ENCODE peak calls at places on chromosome 20, in seven cellular contexts. A is prostate gland; Q is vagina; L is CD8-positive, alpha-beta T cell; H is body of pancreas; Y is mucosa of descending colon; E is HCT116. D is an unnamed sample.

GRCh38 chr20:63692436-63693078 is 3.9 kb upstream of the TNFRSF6B start:
- DNase-seq in A (no peak), Q (no peak), L (no peak), H (no peak), Y (peak), E (no peak), D (peak)

GRCh38 chr20:63513207-63513606 is 7.4 kb upstream of the PPDPF start:
- DNase-seq in A (no peak), Q (no peak), L (no peak), H (no peak), Y (no peak), E (no peak), D (no peak)

GRCh38 chr20:40489886-40490285 is 199.2 kb downstream of the MAFB start:
- DNase-seq in A (no peak), Q (no peak), L (no peak), H (no peak), Y (no peak), E (no peak), D (no peak)

GRCh38 chr20:5842465-5842864 is 92.3 kb downstream of the SHLD1 start:
- DNase-seq in A (no peak), Q (no peak), L (no peak), H (no peak), Y (no peak), E (no peak), D (no peak)

GRCh38 chr20:13333793-13334192 is 112.7 kb downstream of the ISM1 start:
- DNase-seq in A (no peak), Q (no peak), L (no peak), H (no peak), Y (no peak), E (no peak), D (no peak)

GRCh38 chr20:38863024-38863851 is 57.7 kb downstream of the PPP1R16B start:
- DNase-seq in A (no peak), Q (no peak), L (peak), H (no peak), Y (peak), E (no peak), D (no peak)

GRCh38 chr20:40493071-40493470 is 196.0 kb downstream of the MAFB start:
- DNase-seq in A (no peak), Q (no peak), L (no peak), H (peak), Y (no peak), E (no peak), D (peak)

GRCh38 chr20:14830899-14831298 is 493.5 kb upstream of the FLRT3 start:
- DNase-seq in A (no peak), Q (no peak), L (no peak), H (no peak), Y (no peak), E (no peak), D (no peak)

GRCh38 chr20:44781791-44782190 is 28.6 kb downstream of the RIMS4 start:
- DNase-seq in A (no peak), Q (no peak), L (no peak), H (no peak), Y (no peak), E (no peak), D (no peak)

GRCh38 chr20:45725134-45725533 is 3.0 kb downstream of the SPINT4 start:
- DNase-seq in A (no peak), Q (no peak), L (no peak), H (peak), Y (no peak), E (no peak), D (no peak)

GRCh38 chr20:38222231-38222922 is 38.2 kb downstream of the KIAA1755 start:
- DNase-seq in A (peak), Q (no peak), L (no peak), H (peak), Y (no peak), E (peak), D (peak)

GRCh38 chr20:44057698-44058675 is 129.0 kb downstream of the JPH2 start:
- DNase-seq in A (no peak), Q (peak), L (no peak), H (no peak), Y (no peak), E (no peak), D (no peak)

GRCh38 chr20:1894951-1895673 is at the start of gene SIRPA:
- DNase-seq in A (peak), Q (no peak), L (no peak), H (peak), Y (no peak), E (no peak), D (peak)

DNA sequence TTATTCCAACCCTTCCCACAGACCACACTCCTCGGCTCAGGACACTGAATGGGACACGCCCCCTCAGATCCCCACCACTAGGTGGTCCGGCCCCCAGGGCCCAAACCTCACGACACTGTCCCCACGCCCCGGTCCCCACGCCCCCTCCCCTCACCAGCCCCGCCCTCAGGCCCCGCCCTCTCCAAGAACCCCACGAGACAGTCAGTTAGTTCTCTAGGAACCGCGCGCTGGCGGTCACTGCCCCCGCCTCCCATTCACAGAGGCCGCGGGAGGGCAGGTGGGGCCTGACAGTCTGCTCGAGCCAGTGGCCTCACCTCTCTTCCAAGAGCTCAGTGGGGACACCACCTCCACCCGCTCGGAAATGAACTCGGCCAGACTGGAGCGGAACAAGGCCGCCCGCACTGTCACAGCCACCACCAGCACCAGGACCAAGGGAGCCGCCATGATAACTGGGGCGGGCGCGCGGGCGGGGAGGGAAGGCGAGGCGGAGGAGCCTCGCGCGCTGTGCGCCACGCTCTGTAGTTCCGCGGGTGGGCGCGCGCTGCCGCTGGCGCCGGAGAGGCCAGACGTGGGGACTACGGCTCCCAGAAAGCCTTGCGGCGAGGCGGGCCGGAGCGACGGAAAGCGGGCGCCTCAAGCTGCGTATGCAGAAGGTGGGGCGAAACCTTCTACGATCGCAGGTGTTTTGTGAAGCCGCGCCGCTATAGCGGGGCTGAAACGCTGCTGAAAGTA is at the start of gene PIGU:
- DNase-seq in A (peak), Q (peak), L (peak), H (peak), Y (peak), E (peak), D (peak)
- H3K4me3 ChIP-seq in A (peak), Q (peak), L (peak), H (peak), Y (peak), E (peak), D (peak)

GRCh38 chr20:50517817-50518154 is 7.6 kb downstream of the PTPN1 start:
- DNase-seq in A (no peak), Q (no peak), L (peak), H (no peak), Y (no peak), E (no peak), D (no peak)

GRCh38 chr20:50516935-50517816 is 7.0 kb downstream of the PTPN1 start:
- DNase-seq in A (no peak), Q (no peak), L (no peak), H (no peak), Y (no peak), E (no peak), D (no peak)

GRCh38 chr20:50515471-50516106 is 5.4 kb downstream of the PTPN1 start:
- DNase-seq in A (no peak), Q (no peak), L (no peak), H (no peak), Y (no peak), E (no peak), D (no peak)

GRCh38 chr20:50514750-50515149 is 4.6 kb downstream of the PTPN1 start:
- DNase-seq in A (no peak), Q (no peak), L (no peak), H (no peak), Y (no peak), E (no peak), D (no peak)

DNA sequence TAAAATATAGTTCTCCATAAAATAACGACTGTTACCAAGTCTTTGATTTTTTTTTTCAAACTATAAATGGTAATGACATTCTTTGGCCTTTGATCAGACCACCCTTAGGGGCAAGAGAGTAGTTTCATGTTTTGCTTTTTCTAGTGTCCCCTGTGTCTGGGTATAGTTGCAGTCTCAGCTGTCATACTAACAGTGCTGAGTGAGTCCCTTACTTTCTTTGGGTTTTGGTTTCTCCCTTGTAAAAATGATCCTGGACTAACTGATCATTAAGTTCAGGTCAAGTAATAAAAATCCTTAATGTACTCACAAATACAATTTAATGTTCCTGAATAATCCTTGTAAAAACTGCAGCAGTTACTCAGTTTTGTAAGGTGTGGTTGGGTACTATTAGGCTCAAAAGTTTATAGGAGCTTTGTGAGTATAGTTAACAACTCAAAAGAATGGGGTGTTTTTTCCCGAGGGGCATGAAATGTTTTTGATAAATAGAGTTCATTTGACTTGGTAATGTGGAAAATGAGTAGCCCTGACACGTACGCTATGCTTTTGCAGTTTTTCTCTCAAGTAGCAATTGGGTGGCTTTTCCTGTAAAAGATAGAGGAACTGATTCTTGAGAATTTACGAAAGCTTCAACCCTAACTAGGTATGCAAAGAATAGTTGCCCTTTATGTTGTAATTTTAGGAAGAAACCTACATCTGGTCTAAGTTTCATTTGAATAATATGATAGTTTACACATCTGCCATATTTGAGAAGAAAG is 6.2 kb downstream of the PTPN1 start:
- DNase-seq in A (no peak), Q (no peak), L (no peak), H (no peak), Y (no peak), E (no peak), D (no peak)
- H3K4me3 ChIP-seq in A (no peak), Q (no peak), L (no peak), H (no peak), Y (no peak), E (no peak), D (no peak)

DNA sequence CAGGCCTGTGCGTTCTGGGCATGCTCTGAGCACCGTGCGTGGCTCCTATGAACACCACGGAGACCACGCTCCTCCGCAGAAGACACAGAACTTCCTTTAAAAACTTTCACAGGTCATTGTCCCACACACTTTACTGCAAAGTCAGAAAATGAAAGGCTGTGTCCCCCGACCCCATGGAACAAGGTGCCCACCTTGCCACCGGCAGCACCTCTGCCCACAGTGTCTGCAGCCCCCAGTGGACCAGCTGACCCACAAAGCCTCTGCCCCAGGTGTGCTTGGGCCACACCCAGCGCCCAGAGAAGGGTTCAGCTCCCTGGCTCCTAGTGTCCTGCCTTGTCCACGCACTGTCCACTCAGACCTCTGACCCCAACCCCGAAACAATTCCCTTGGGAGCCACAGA is 8.7 kb downstream of the TAF4 start:
- DNase-seq in A (no peak), Q (no peak), L (no peak), H (no peak), Y (no peak), E (no peak), D (no peak)
- H3K4me3 ChIP-seq in A (no peak), Q (no peak), L (no peak), H (no peak), Y (no peak), E (no peak), D (no peak)

DNA sequence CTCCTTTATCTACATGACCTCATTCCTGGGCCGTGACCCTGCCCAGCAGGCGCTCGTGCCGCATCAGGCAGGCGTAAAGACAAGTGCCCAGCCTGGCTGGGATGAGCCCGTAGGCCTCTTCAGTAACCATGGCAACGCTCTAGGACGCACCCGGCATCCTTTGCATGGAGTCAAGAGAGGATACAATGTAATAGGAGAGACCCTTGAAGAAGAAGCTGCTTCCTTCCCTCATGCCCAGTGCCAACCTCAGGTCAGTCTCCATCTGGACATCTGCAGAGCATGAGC is 5.0 kb upstream of the LSM14B start:
- DNase-seq in A (no peak), Q (no peak), L (no peak), H (no peak), Y (no peak), E (no peak), D (no peak)
- H3K4me3 ChIP-seq in A (no peak), Q (no peak), L (no peak), H (no peak), Y (no peak), E (no peak), D (no peak)

GRCh38 chr20:58092353-58092752 is 136.1 kb downstream of the ANKRD60 start:
- DNase-seq in A (no peak), Q (no peak), L (no peak), H (no peak), Y (no peak), E (no peak), D (no peak)

GRCh38 chr20:58094698-58095097 is 133.8 kb downstream of the ANKRD60 start:
- DNase-seq in A (no peak), Q (peak), L (no peak), H (no peak), Y (no peak), E (no peak), D (no peak)

GRCh38 chr20:58091810-58092209 is 136.6 kb downstream of the ANKRD60 start:
- DNase-seq in A (no peak), Q (no peak), L (no peak), H (no peak), Y (no peak), E (no peak), D (no peak)

GRCh38 chr20:58094160-58094559 is 134.3 kb downstream of the ANKRD60 start:
- DNase-seq in A (no peak), Q (no peak), L (no peak), H (no peak), Y (no peak), E (no peak), D (no peak)

DNA sequence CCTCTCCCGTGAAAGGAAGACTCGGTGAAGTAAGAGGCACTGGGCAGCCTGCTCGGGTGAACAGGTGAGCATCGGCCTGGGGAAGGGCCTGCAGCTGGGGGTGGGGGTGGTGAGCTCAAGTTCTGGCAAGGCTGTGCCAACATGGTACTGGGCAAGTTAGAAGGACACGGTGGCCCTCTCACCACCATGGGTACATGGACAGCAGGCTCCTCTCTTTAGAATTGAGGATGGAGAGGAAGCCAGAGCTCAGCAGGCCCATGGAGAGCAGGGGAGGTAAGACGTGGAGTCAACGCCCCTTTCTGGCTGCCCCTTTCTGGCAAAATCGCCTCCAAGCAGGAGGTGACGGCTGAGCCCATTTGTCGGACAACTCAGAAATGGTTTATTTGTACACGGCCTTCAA is 135.6 kb downstream of the ANKRD60 start:
- DNase-seq in A (no peak), Q (no peak), L (no peak), H (no peak), Y (no peak), E (no peak), D (no peak)
- H3K4me3 ChIP-seq in A (no peak), Q (no peak), L (no peak), H (no peak), Y (no peak), E (no peak), D (no peak)

GRCh38 chr20:49561806-49562205 is 6.1 kb downstream of the PTGIS start:
- DNase-seq in A (no peak), Q (no peak), L (no peak), H (no peak), Y (no peak), E (no peak), D (no peak)
- H3K4me3 ChIP-seq in A (no peak), Q (no peak), L (no peak), H (no peak), Y (no peak), E (peak), D (no peak)

D was measured in lower lobe of right lung.